ENCODE peak calls at places on chromosomes 1 and 21, in eight cellular contexts. B is cardiac fibroblast, A is AG09319, S is thoracic aorta, D is fibroblast of the aortic adventitia, Y is HFF-Myc, F is fibroblast of lung, E is PC-3. N is an unnamed sample.

GRCh38 chr1:109769335-109770078 is 5.8 kb upstream of the EPS8L3 start:
- DNase-seq in B (peak), A (no peak), S (no peak), D (peak), Y (no peak), F (peak), E (peak), N (peak)

GRCh38 chr1:29413661-29414060 is 177.3 kb downstream of the PTPRU start:
- DNase-seq in B (no peak), A (no peak), S (no peak), D (no peak), Y (no peak), F (no peak), E (no peak), N (no peak)

GRCh38 chr1:214514032-214514818 is 37.2 kb downstream of the PTPN14 start:
- DNase-seq in B (peak), A (no peak), S (no peak), D (peak), Y (no peak), F (peak), E (peak), N (peak)

GRCh38 chr1:19400189-19400588 is 85.2 kb downstream of the CAPZB start:
- DNase-seq in B (no peak), A (no peak), S (peak), D (peak), Y (no peak), F (no peak), E (no peak), N (peak)

GRCh38 chr1:64963466-64963865 is 2.9 kb downstream of the JAK1 start:
- DNase-seq in B (no peak), A (no peak), S (no peak), D (no peak), Y (no peak), F (no peak), E (no peak), N (no peak)

GRCh38 chr1:60894121-60894520 is 188.2 kb upstream of the NFIA start:
- DNase-seq in B (no peak), A (no peak), S (no peak), D (no peak), Y (no peak), F (no peak), E (no peak), N (no peak)

GRCh38 chr1:202998836-202999750 is 8.1 kb upstream of the TMEM183A start:
- DNase-seq in B (peak), A (peak), S (peak), D (peak), Y (peak), F (peak), E (peak), N (peak)

GRCh38 chr1:150233359-150234308 is 2.3 kb downstream of the ANP32E start:
- DNase-seq in B (peak), A (no peak), S (no peak), D (peak), Y (no peak), F (peak), E (peak), N (no peak)

GRCh38 chr1:165144757-165145397 is 211.6 kb downstream of the LMX1A start:
- DNase-seq in B (peak), A (peak), S (no peak), D (peak), Y (peak), F (peak), E (peak), N (peak)

GRCh38 chr1:18243503-18244175 is 136.0 kb downstream of the IGSF21 start:
- DNase-seq in B (no peak), A (no peak), S (no peak), D (no peak), Y (no peak), F (no peak), E (no peak), N (no peak)

GRCh38 chr21:31873696-31874599 is 1.1 kb downstream of the HUNK start:
- DNase-seq in B (no peak), A (no peak), S (no peak), D (no peak), Y (no peak), F (no peak), E (peak), N (no peak)

GRCh38 chr1:223628233-223628632 is 37.3 kb downstream of the CAPN8 start:
- DNase-seq in B (peak), A (no peak), S (no peak), D (peak), Y (peak), F (peak), E (peak), N (no peak)

GRCh38 chr1:83802450-83803152 is 196.3 kb downstream of the TTLL7 start:
- DNase-seq in B (no peak), A (no peak), S (no peak), D (no peak), Y (no peak), F (no peak), E (no peak), N (no peak)

GRCh38 chr1:211614615-211615014 is 35.7 kb upstream of the SLC30A1 start:
- DNase-seq in B (no peak), A (no peak), S (no peak), D (no peak), Y (no peak), F (no peak), E (no peak), N (no peak)

GRCh38 chr1:53145942-53146708 is 3.7 kb upstream of the SLC1A7 start:
- DNase-seq in B (peak), A (peak), S (no peak), D (peak), Y (peak), F (peak), E (peak), N (peak)

GRCh38 chr1:67465371-67465770 is 35.2 kb upstream of the SERBP1 start:
- DNase-seq in B (no peak), A (no peak), S (no peak), D (no peak), Y (no peak), F (no peak), E (peak), N (no peak)

GRCh38 chr1:158002630-158003408 is 9.4 kb downstream of the KIRREL1 start:
- DNase-seq in B (no peak), A (no peak), S (no peak), D (no peak), Y (peak), F (no peak), E (no peak), N (no peak)

GRCh38 chr1:160739098-160739511 is at the start of gene SLAMF7:
- DNase-seq in B (no peak), A (no peak), S (no peak), D (no peak), Y (no peak), F (no peak), E (peak), N (no peak)

GRCh38 chr1:2287649-2288048 is 59.5 kb downstream of the SKI start:
- DNase-seq in B (no peak), A (no peak), S (no peak), D (no peak), Y (no peak), F (no peak), E (no peak), N (no peak)

GRCh38 chr1:22711591-22712501 is 1.2 kb downstream of the EPHB2 start:
- DNase-seq in B (peak), A (no peak), S (no peak), D (peak), Y (no peak), F (peak), E (peak), N (no peak)

GRCh38 chr1:93989601-93990000 is 80.4 kb upstream of the GCLM start:
- DNase-seq in B (no peak), A (no peak), S (no peak), D (peak), Y (no peak), F (no peak), E (no peak), N (peak)

GRCh38 chr1:24984800-24985552 is 54.9 kb upstream of the RUNX3 start:
- DNase-seq in B (no peak), A (no peak), S (no peak), D (no peak), Y (no peak), F (no peak), E (no peak), N (no peak)

GRCh38 chr21:26126168-26126553 is 44.4 kb downstream of the APP start:
- DNase-seq in B (no peak), A (no peak), S (no peak), D (no peak), Y (no peak), F (no peak), E (no peak), N (no peak)

GRCh38 chr1:145962157-145963102 is 1.9 kb downstream of the ANKRD34A start:
- DNase-seq in B (no peak), A (no peak), S (no peak), D (no peak), Y (no peak), F (no peak), E (peak), N (no peak)

GRCh38 chr1:9317591-9318331 is 25.1 kb downstream of the SPSB1 start:
- DNase-seq in B (peak), A (no peak), S (no peak), D (peak), Y (no peak), F (peak), E (peak), N (peak)

GRCh38 chr1:32886012-32886827 is at the start of gene HPCA:
- DNase-seq in B (peak), A (no peak), S (no peak), D (peak), Y (no peak), F (peak), E (peak), N (no peak)

GRCh38 chr21:46551636-46552241 is 53.1 kb downstream of the S100B start:
- DNase-seq in B (no peak), A (no peak), S (no peak), D (no peak), Y (no peak), F (no peak), E (no peak), N (no peak)
- TF ChIP-seq CTCF in B (no peak), A (no peak), S (no peak), D (no peak), Y (no peak), F (no peak), E (no peak), N (no peak)

GRCh38 chr1:44685218-44685617 is 10.7 kb downstream of the ARMH1 start:
- DNase-seq in B (no peak), A (no peak), S (no peak), D (no peak), Y (no peak), F (no peak), E (no peak), N (no peak)
- TF ChIP-seq CTCF in B (no peak), A (no peak), S (no peak), D (no peak), Y (no peak), F (no peak), E (no peak), N (no peak)

GRCh38 chr21:36989699-36990507 is 16.6 kb upstream of the RIPPLY3 start:
- DNase-seq in B (peak), A (peak), S (peak), D (peak), Y (peak), F (peak), E (peak), N (peak)
- TF ChIP-seq CTCF in B (peak), A (peak), S (peak), D (peak), Y (peak), F (peak), E (peak), N (peak)

DNA sequence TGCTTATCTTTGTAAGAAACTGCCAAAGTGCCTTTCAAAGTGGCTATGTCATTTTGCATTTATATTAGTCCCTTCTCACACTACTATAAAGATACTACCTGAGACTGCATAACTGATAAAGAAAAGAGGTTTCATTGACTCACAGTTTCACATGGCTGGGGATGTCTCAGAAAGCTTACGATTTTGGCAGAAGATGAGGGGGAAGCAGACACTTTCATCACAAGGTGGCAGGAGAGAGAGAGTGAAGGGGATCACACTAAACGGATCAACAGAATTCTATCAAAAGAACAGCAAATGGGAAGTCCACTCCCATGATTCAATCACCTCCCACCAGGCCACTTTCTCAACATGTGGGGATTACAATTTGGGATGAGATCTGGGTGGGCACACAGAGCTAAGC is 1352.0 kb upstream of the B3GALT2 start:
- DNase-seq in B (no peak), A (no peak), S (no peak), D (no peak), Y (no peak), F (no peak), E (peak), N (no peak)
- TF ChIP-seq CTCF in B (no peak), A (no peak), S (no peak), D (no peak), Y (no peak), F (no peak), E (no peak), N (no peak)

DNA sequence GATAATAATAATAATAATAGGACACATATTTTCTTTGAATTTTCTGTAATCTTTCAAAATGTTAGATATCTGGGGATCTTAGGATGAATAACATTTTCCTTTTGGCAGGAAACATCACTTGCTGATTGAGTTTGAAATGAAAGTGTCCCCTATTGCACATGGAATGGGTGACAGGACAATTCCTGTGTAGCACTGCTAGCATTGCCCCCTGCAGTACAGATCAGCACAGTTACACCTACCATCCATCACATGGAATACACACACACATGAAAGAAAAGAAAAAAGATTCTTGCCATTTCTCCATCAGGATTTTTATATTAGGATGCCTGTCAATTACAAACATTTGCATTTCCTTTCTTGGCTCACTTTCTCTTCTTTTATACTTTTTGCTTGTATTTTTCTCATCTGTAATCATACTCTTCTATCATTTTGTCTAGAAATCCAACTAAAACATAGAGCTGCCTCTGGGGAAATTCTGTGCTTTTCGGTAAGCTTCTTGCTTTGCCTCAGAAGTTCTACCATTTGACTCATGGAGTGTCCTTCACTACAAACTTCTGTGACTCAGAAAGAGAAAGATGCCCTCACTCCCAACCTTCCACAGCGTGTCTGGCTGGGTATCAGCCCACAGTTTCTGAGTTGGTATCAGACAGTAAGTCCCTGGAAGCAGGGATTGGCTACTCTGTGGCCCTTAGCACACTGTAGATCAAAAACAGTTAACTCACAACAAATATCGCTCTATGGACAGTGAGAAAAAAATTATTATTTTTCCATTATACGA is 641.2 kb downstream of the PTPRC start:
- DNase-seq in B (peak), A (no peak), S (no peak), D (peak), Y (no peak), F (no peak), E (no peak), N (no peak)
- TF ChIP-seq CTCF in B (peak), A (no peak), S (no peak), D (no peak), Y (no peak), F (no peak), E (no peak), N (no peak)

GRCh38 chr1:117335376-117336086 is 31.7 kb upstream of the MAN1A2 start:
- DNase-seq in B (peak), A (no peak), S (no peak), D (no peak), Y (no peak), F (no peak), E (no peak), N (no peak)

GRCh38 chr1:117336087-117336817 is 31.0 kb upstream of the MAN1A2 start:
- DNase-seq in B (no peak), A (no peak), S (no peak), D (no peak), Y (no peak), F (no peak), E (peak), N (no peak)

GRCh38 chr1:117341123-117341522 is 26.1 kb upstream of the MAN1A2 start:
- DNase-seq in B (no peak), A (no peak), S (no peak), D (no peak), Y (no peak), F (no peak), E (no peak), N (no peak)

GRCh38 chr1:117342397-117342796 is 24.9 kb upstream of the MAN1A2 start:
- DNase-seq in B (no peak), A (no peak), S (no peak), D (no peak), Y (no peak), F (no peak), E (no peak), N (no peak)

DNA sequence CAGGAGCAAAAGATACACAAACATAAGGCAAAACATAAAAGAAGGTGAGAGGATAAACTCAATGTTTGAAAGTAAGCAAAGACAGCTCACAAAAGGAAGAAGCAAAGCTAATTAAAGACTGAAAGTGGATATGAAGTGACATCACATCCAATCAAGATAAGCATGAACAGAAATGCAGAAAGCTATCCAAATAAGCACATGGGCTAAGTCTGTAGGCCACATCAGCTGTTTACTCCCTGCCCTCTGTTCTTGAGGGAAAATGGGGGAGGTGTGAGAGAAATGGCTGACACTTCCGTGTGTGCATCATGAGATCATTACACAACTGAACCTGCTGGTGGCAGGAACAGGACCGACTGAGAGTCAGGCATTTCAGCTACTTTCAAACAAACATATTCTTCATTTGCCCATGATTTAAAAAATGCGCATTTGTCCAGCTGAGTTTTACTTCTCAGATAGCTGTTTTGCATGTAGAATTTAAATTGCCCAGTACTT is 27.3 kb upstream of the MAN1A2 start:
- DNase-seq in B (peak), A (peak), S (no peak), D (peak), Y (peak), F (peak), E (peak), N (no peak)
- TF ChIP-seq CTCF in B (no peak), A (no peak), S (no peak), D (no peak), Y (no peak), F (no peak), E (peak), N (no peak)

GRCh38 chr1:11365744-11366387 is 92.9 kb downstream of the UBIAD1 start:
- DNase-seq in B (no peak), A (no peak), S (no peak), D (no peak), Y (no peak), F (no peak), E (no peak), N (no peak)

GRCh38 chr1:11358991-11359390 is 86.0 kb downstream of the UBIAD1 start:
- DNase-seq in B (no peak), A (no peak), S (no peak), D (no peak), Y (no peak), F (no peak), E (no peak), N (no peak)

GRCh38 chr1:11364170-11364569 is 91.2 kb downstream of the UBIAD1 start:
- DNase-seq in B (no peak), A (no peak), S (no peak), D (no peak), Y (no peak), F (no peak), E (peak), N (no peak)
- TF ChIP-seq CTCF in B (no peak), A (no peak), S (no peak), D (no peak), Y (peak), F (no peak), E (peak), N (no peak)

DNA sequence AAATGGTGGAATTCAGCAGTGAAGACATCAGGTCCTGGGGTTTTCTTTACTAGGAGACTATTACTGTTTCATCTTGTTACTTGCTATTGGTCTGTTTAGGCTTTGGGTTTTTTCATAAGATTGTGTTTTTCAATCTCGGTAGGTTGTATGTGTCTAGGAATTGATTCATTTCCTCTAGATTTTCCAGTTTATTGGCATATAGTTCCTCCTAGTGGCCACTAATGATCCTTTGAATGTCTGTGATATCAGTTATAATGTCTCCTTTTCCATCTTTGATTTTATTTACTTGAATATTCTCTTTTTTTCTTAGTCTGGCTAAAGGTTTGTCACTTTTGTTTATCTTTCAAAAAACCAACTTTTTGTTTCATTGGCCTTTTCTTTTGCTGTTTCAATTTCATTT is 233.0 kb downstream of the RWDD3 start:
- DNase-seq in B (no peak), A (no peak), S (no peak), D (no peak), Y (no peak), F (peak), E (peak), N (no peak)
- TF ChIP-seq CTCF in B (no peak), A (no peak), S (no peak), D (peak), Y (no peak), F (no peak), E (peak), N (no peak)

GRCh38 chr1:107318932-107319331 is 178.1 kb downstream of the NTNG1 start:
- DNase-seq in B (no peak), A (no peak), S (no peak), D (no peak), Y (no peak), F (no peak), E (no peak), N (no peak)
- TF ChIP-seq CTCF in B (no peak), A (no peak), S (no peak), D (no peak), Y (no peak), F (no peak), E (no peak), N (no peak)

DNA sequence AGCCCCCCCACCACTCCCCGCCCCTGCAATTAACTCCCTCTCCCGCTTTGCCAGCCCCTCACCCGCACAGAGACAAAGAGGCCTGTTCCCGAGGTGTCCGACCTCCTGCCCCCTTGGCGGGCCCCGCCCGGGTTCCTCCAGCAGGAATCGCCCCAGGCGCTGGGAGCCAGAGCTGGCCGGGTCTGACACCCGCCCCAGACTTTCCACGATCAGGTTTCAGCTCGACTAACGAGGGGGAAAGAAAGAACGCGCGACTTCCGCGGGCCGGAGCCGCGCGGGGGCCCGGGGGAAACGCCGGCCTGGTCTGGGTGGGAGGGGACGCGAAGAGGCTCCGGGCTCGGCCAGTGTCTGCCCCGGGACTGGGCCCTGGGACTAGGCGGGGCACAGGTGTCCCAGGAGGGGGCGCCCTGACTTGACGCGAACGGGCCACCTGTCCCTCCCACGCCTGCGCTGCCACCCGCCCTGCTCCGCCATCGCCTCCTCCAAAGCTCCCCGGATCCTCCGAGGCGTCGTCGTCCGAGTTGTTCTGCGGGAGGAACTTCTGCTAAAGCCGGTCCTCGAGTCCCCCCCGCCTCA is 36.3 kb upstream of the HHAT start:
- DNase-seq in B (no peak), A (peak), S (no peak), D (no peak), Y (peak), F (no peak), E (peak), N (no peak)
- TF ChIP-seq CTCF in B (no peak), A (peak), S (no peak), D (no peak), Y (peak), F (no peak), E (peak), N (peak)

N was measured in astrocyte of the cerebellum.